ENCODE peak calls at places on chromosomes 3 and 15, in five cellular contexts. O is B cell, K is fibroblast of lung, J is transverse colon, Y is Calu3. P is an unnamed sample.
A peak's percentile ranks its signal among the peaks of the same experiment; 100 is the strongest.

GRCh38 chr15:91413142-91413541 is 313.1 kb downstream of the SV2B start:
- DNase-seq in J (no peak), Y (no peak), O (no peak), K (peak; percentile 70), P (no peak)

GRCh38 chr3:115823083-115823482 is 199.8 kb downstream of the GAP43 start:
- DNase-seq in O (no peak), J (no peak), K (no peak), Y (no peak), P (no peak)

GRCh38 chr3:192207661-192208060 is 519.7 kb downstream of the FGF12 start:
- DNase-seq in O (no peak), Y (no peak), J (no peak), K (peak; percentile 41), P (no peak)

GRCh38 chr3:187735837-187736236 is 9.4 kb downstream of the BCL6 start:
- DNase-seq in K (peak; percentile 39), Y (no peak), J (no peak), O (no peak), P (no peak)

GRCh38 chr3:86087160-86087871 is 903.6 kb downstream of the VGLL3 start:
- DNase-seq in O (no peak), Y (no peak), J (peak; percentile 8), K (no peak), P (no peak)

GRCh38 chr15:96372554-96372953 is 42.1 kb downstream of the NR2F2 start:
- DNase-seq in J (no peak), Y (no peak), K (no peak), O (no peak), P (no peak)

GRCh38 chr3:71033681-71034220 is 549.8 kb downstream of the FOXP1 start:
- DNase-seq in K (no peak), O (no peak), J (no peak), Y (no peak), P (no peak)

GRCh38 chr3:172305552-172305951 is 142.7 kb downstream of the GHSR start:
- DNase-seq in O (no peak), Y (peak; percentile 66), J (peak; percentile 53), K (peak; percentile 83), P (no peak)

GRCh38 chr3:73710340-73710739 is 85.6 kb upstream of the PDZRN3 start:
- DNase-seq in Y (no peak), K (peak; percentile 14), J (no peak), O (no peak), P (no peak)

GRCh38 chr3:43760951-43761350 is 70.2 kb downstream of the ABHD5 start:
- DNase-seq in K (no peak), J (no peak), O (no peak), Y (no peak), P (no peak)

GRCh38 chr15:48974865-48975264 is 11.1 kb upstream of the SHC4 start:
- DNase-seq in K (peak; percentile 32), J (no peak), Y (no peak), O (no peak), P (no peak)

GRCh38 chr15:66941231-66941711 is 124.1 kb upstream of the SMAD3 start:
- DNase-seq in K (no peak), Y (no peak), O (no peak), J (no peak), P (no peak)

GRCh38 chr3:164451083-164451910 is 627.0 kb downstream of the SI start:
- DNase-seq in Y (no peak), K (no peak), O (no peak), J (no peak), P (no peak)

GRCh38 chr3:3365716-3366115 is 186.2 kb upstream of the CRBN start:
- DNase-seq in J (no peak), O (no peak), Y (no peak), K (no peak), P (no peak)

GRCh38 chr15:85496551-85497545 is 116.4 kb downstream of the AKAP13 start:
- DNase-seq in K (no peak), Y (no peak), O (no peak), J (no peak), P (no peak)

GRCh38 chr15:101267320-101268104 is 9.8 kb downstream of the SELENOS start:
- DNase-seq in J (no peak), O (no peak), K (peak; percentile 94), Y (no peak), P (no peak)
- TF ChIP-seq CTCF in J (no peak), O (no peak), K (peak; percentile 8), Y (no peak), P (no peak)

GRCh38 chr15:60592386-60593339 is 113.7 kb upstream of the ICE2 start:
- DNase-seq in K (peak; percentile 48), O (peak; percentile 81), J (peak; percentile 90), Y (peak; percentile 84), P (peak; percentile 87)
- TF ChIP-seq CTCF in K (no peak), O (peak; percentile 10), J (no peak), Y (no peak), P (peak; percentile 30)

GRCh38 chr3:196694941-196695848 is 16.9 kb downstream of the CEP19 start:
- DNase-seq in J (no peak), Y (no peak), O (no peak), K (no peak), P (no peak)

GRCh38 chr3:196695849-196696226 is 16.2 kb downstream of the CEP19 start:
- DNase-seq in O (no peak), J (no peak), K (no peak), Y (no peak), P (no peak)

GRCh38 chr3:196689941-196690660 is 21.9 kb downstream of the CEP19 start:
- DNase-seq in Y (no peak), J (no peak), O (no peak), K (no peak), P (no peak)

GRCh38 chr3:196697270-196697669 is 14.8 kb downstream of the CEP19 start:
- DNase-seq in K (no peak), J (no peak), O (peak; percentile 34), Y (no peak), P (no peak)

DNA sequence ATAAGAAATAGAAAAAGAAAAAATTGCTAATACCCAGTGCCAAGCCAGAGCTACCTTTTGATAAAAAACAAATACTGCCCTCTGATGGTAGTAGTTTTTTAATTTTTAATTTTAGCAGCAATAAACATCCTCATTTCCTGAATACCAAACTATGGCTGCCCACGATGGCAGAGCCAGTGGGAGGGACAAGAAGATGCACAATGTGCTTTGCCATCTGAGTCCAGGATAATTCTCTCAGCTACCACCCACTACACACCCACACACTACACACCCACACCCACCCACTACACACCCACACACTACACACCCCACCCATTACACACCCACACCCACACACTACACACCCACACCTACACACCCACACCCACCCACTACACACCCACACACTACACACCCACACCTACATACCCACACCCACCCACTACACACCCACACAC is 17.8 kb downstream of the CEP19 start:
- DNase-seq in Y (no peak), J (no peak), K (peak; percentile 5), O (peak; percentile 49), P (peak; percentile 61)
- TF ChIP-seq CTCF in Y (no peak), J (no peak), K (peak; percentile 12), O (peak; percentile 50), P (no peak)

GRCh38 chr3:127037021-127037400 is 54.1 kb downstream of the PLXNA1 start:
- DNase-seq in O (no peak), J (no peak), Y (no peak), K (no peak), P (no peak)
- TF ChIP-seq CTCF in O (no peak), J (no peak), Y (no peak), K (no peak), P (no peak)

DNA sequence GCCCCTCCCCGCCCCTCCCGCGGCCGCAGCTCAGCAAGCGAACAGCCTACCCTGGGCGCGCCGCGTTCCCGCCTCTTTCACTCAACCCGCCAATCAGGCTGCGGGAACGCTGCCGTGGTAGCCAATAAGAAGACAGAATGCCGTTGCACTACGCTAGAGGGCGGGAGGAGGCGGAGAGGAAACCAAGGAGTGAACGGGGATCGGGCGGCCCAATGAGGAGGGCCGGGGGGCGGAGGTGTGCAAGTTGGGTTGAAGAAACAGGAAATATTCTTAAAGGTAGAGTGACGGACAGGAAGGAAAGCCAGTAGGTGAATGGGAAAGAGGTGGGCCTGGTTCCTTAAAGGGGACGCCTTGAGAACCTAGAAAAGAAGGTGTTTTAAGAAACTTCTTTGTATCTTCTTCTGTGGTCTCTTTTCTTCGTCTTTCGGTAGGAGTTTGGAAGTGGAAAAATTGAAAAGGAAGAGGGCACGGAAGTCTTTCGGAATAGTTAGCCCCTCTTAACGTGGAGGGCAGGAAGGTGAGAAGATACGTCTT is 283 bp upstream of the USF3 start:
- DNase-seq in Y (peak; percentile 98), K (peak; percentile 100), J (peak; percentile 99), O (peak; percentile 99), P (peak; percentile 98)
- TF ChIP-seq CTCF in Y (no peak), K (peak; percentile 14), J (peak; percentile 11), O (no peak), P (no peak)

GRCh38 chr15:40470423-40471104 is at the start of gene CHST14:
- DNase-seq in J (peak; percentile 64), K (peak; percentile 35), O (peak; percentile 77), Y (peak; percentile 48), P (peak; percentile 91)
- TF ChIP-seq CTCF in J (no peak), K (no peak), O (no peak), Y (no peak), P (no peak)

GRCh38 chr3:44914936-44915335 is 40.5 kb downstream of the TGM4 start:
- DNase-seq in J (no peak), O (no peak), K (no peak), Y (peak; percentile 44), P (no peak)
- TF ChIP-seq CTCF in J (peak; percentile 17), O (no peak), K (peak; percentile 40), Y (peak; percentile 22), P (no peak)

DNA sequence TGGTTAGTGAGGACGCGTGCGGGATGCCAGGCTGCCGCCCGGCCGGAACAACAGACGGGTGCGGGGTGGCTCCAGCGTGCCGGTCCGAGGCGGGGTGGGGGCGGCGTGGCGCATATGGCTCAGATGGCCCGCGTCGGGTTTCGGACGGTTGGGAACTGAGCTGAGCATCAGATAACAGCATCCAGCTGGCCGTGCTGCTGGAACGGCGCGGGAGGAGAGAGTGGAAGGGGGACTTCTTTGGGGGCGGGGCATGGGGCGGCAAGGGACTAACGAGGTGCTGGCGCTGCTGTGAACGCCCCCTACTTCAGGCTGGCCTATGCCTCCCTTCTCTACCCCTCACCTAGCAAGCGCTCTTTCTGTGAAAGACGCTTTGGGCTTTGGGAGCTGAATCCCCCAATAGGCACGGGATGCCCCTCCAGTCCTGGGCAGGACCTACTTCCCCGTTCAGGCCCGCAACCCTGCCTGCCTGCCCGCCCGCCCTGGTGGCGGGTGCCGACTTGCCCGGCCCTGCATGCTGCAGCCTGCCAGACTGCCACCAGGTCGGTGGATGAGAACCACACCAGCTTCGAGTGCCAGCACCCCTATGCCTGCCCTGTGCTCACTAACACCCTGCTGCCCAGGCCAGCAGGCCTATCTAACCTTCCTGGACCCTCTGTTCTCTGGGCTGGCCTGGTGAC is 541 bp downstream of the INKA1 start:
- DNase-seq in Y (no peak), K (no peak), J (peak; percentile 52), O (peak; percentile 77), P (peak; percentile 58)
- TF ChIP-seq CTCF in Y (no peak), K (no peak), J (no peak), O (no peak), P (no peak)

GRCh38 chr3:55571913-55572312 is 84.8 kb upstream of the WNT5A start:
- DNase-seq in K (peak; percentile 45), J (peak; percentile 52), Y (peak; percentile 6), O (no peak), P (no peak)
- TF ChIP-seq CTCF in K (no peak), J (peak; percentile 40), Y (no peak), O (no peak), P (no peak)